ENCODE peak calls at places on chromosomes 4 and X, in ten cellular contexts. O, R, S, B, F, A, I, H, P and Y are unnamed samples.

GRCh38 chrX:71111141-71111843 is at the start of gene IL2RG:
- DNase-seq in O (peak), R (no peak), S (peak), B (no peak), F (no peak), A (no peak), I (no peak), H (no peak), P (no peak), Y (peak)

GRCh38 chrX:46959985-46960700 is 47.9 kb downstream of the JADE3 start:
- DNase-seq in O (no peak), R (no peak), S (no peak), B (no peak), F (no peak), A (no peak), I (no peak), H (no peak), P (no peak), Y (no peak)

GRCh38 chrX:95764972-95765451 is 919.6 kb upstream of the DIAPH2 start:
- DNase-seq in O (peak), R (peak), S (peak), B (no peak), F (no peak), A (peak), I (no peak), H (peak), P (peak), Y (peak)

GRCh38 chr4:37685726-37686372 is 327 bp downstream of the RELL1 start:
- DNase-seq in O (peak), R (peak), S (no peak), B (peak), F (peak), A (peak), I (no peak), H (peak), P (no peak), Y (no peak)

GRCh38 chrX:113644426-113644825 is 803.8 kb upstream of the AMOT start:
- DNase-seq in O (no peak), R (no peak), S (peak), B (no peak), F (no peak), A (peak), I (no peak), H (no peak), P (peak), Y (no peak)

GRCh38 chr4:665751-666435 is 8.2 kb downstream of the ATP5ME start:
- DNase-seq in O (no peak), R (no peak), S (no peak), B (no peak), F (no peak), A (no peak), I (peak), H (no peak), P (no peak), Y (no peak)

GRCh38 chrX:138858438-138858837 is 146.9 kb upstream of the FGF13 start:
- DNase-seq in O (no peak), R (no peak), S (peak), B (no peak), F (no peak), A (peak), I (no peak), H (no peak), P (peak), Y (no peak)

GRCh38 chr4:186132577-186133277 is 28.2 kb downstream of the FAM149A start:
- DNase-seq in O (peak), R (peak), S (peak), B (peak), F (no peak), A (peak), I (no peak), H (no peak), P (peak), Y (no peak)

GRCh38 chr4:16104520-16104919 is 20.7 kb upstream of the PROM1 start:
- DNase-seq in O (no peak), R (no peak), S (no peak), B (no peak), F (no peak), A (no peak), I (no peak), H (no peak), P (no peak), Y (no peak)

GRCh38 chr4:3340703-3341088 is 47.9 kb downstream of the RGS12 start:
- DNase-seq in O (no peak), R (no peak), S (peak), B (no peak), F (no peak), A (peak), I (peak), H (peak), P (no peak), Y (no peak)

GRCh38 chrX:107825698-107826285 is at the start of gene MID2:
- DNase-seq in O (peak), R (no peak), S (peak), B (peak), F (peak), A (peak), I (peak), H (peak), P (peak), Y (peak)

GRCh38 chrX:16357902-16358301 is 190.6 kb downstream of the MAGEB17 start:
- DNase-seq in O (no peak), R (no peak), S (no peak), B (no peak), F (no peak), A (no peak), I (no peak), H (no peak), P (no peak), Y (no peak)

GRCh38 chr4:174714393-174715211 is 114.4 kb downstream of the GLRA3 start:
- DNase-seq in O (peak), R (peak), S (peak), B (peak), F (no peak), A (peak), I (no peak), H (peak), P (peak), Y (peak)

GRCh38 chr4:110165382-110166285 is 32.8 kb downstream of the ELOVL6 start:
- DNase-seq in O (peak), R (peak), S (peak), B (no peak), F (no peak), A (peak), I (no peak), H (no peak), P (peak), Y (no peak)

GRCh38 chr4:176191974-176192373 is 3.4 kb downstream of the SPATA4 start:
- DNase-seq in O (no peak), R (no peak), S (peak), B (no peak), F (no peak), A (no peak), I (no peak), H (no peak), P (peak), Y (no peak)

GRCh38 chr4:183721207-183722081 is 62.4 kb downstream of the TRAPPC11 start:
- DNase-seq in O (peak), R (peak), S (peak), B (peak), F (peak), A (peak), I (peak), H (no peak), P (peak), Y (peak)
- TF ChIP-seq CTCF in O (peak), R (peak), S (peak), B (no peak), F (peak), A (peak), I (peak), H (no peak), P (peak), Y (peak)

GRCh38 chr4:52588097-52588496 is 71.0 kb downstream of the USP46 start:
- DNase-seq in O (no peak), R (peak), S (no peak), B (peak), F (peak), A (peak), I (no peak), H (peak), P (peak), Y (peak)
- TF ChIP-seq CTCF in O (peak), R (peak), S (peak), B (peak), F (peak), A (peak), I (peak), H (peak), P (peak), Y (peak)

GRCh38 chr4:153228512-153229145 is 24.4 kb downstream of the TRIM2 start:
- DNase-seq in O (no peak), R (no peak), S (no peak), B (no peak), F (no peak), A (no peak), I (no peak), H (no peak), P (no peak), Y (no peak)

GRCh38 chr4:153233761-153234371 is 29.6 kb downstream of the TRIM2 start:
- DNase-seq in O (no peak), R (no peak), S (peak), B (no peak), F (no peak), A (peak), I (no peak), H (no peak), P (peak), Y (no peak)

GRCh38 chr4:153234923-153235322 is 30.7 kb downstream of the TRIM2 start:
- DNase-seq in O (no peak), R (no peak), S (peak), B (no peak), F (no peak), A (peak), I (no peak), H (no peak), P (peak), Y (no peak)

GRCh38 chr4:153227501-153227900 is 23.3 kb downstream of the TRIM2 start:
- DNase-seq in O (no peak), R (no peak), S (no peak), B (no peak), F (no peak), A (no peak), I (no peak), H (no peak), P (no peak), Y (no peak)

GRCh38 chr4:153232768-153233167 is 28.5 kb downstream of the TRIM2 start:
- DNase-seq in O (no peak), R (no peak), S (no peak), B (peak), F (peak), A (no peak), I (no peak), H (peak), P (peak), Y (no peak)
- TF ChIP-seq CTCF in O (peak), R (peak), S (peak), B (no peak), F (no peak), A (peak), I (peak), H (peak), P (peak), Y (peak)

GRCh38 chr4:177546745-177547144 is 104.5 kb upstream of the AGA start:
- DNase-seq in O (no peak), R (no peak), S (peak), B (no peak), F (no peak), A (peak), I (no peak), H (no peak), P (no peak), Y (no peak)
- TF ChIP-seq CTCF in O (no peak), R (no peak), S (peak), B (no peak), F (no peak), A (peak), I (no peak), H (no peak), P (no peak), Y (no peak)

DNA sequence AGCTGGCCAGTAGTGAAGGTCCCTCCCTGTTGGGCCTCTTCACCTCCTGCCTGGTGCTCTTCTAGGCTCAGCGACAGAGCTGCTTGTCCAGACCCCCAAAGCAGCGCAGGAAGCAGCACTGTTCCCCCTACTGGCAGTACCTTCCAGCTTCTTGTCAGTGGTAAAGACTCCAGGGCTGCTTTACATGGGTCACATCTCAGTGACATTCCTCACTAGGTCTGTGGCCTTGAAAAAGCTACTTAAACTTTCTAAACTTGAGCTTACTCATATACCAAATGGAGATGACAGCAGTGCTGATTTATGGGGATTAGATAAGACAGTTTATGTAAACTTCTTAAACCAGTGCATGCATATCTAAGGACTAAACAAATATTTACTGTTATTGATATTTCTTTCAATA is 117.3 kb downstream of the FAT4 start:
- DNase-seq in O (no peak), R (peak), S (no peak), B (peak), F (no peak), A (peak), I (no peak), H (peak), P (peak), Y (no peak)
- TF ChIP-seq CTCF in O (no peak), R (peak), S (no peak), B (no peak), F (no peak), A (no peak), I (peak), H (peak), P (no peak), Y (no peak)

GRCh38 chr4:5964030-5964429 is 54.2 kb downstream of the C4orf50 start:
- DNase-seq in O (no peak), R (no peak), S (no peak), B (no peak), F (no peak), A (no peak), I (no peak), H (peak), P (no peak), Y (no peak)

GRCh38 chr4:5960197-5960880 is 57.9 kb downstream of the C4orf50 start:
- DNase-seq in O (no peak), R (no peak), S (no peak), B (no peak), F (no peak), A (no peak), I (no peak), H (no peak), P (no peak), Y (no peak)

GRCh38 chr4:5962416-5962815 is 55.8 kb downstream of the C4orf50 start:
- DNase-seq in O (no peak), R (no peak), S (no peak), B (no peak), F (no peak), A (no peak), I (no peak), H (peak), P (no peak), Y (no peak)

GRCh38 chr4:5965225-5965624 is 53.0 kb downstream of the C4orf50 start:
- DNase-seq in O (no peak), R (no peak), S (no peak), B (no peak), F (no peak), A (no peak), I (no peak), H (no peak), P (no peak), Y (no peak)

GRCh38 chr4:5963611-5964010 is 54.6 kb downstream of the C4orf50 start:
- DNase-seq in O (no peak), R (no peak), S (no peak), B (peak), F (no peak), A (no peak), I (no peak), H (peak), P (no peak), Y (no peak)
- TF ChIP-seq CTCF in O (no peak), R (no peak), S (no peak), B (no peak), F (no peak), A (no peak), I (no peak), H (peak), P (no peak), Y (no peak)

GRCh38 chrX:69137371-69137881 is 27.8 kb downstream of the PJA1 start:
- DNase-seq in O (no peak), R (peak), S (no peak), B (peak), F (no peak), A (no peak), I (no peak), H (no peak), P (peak), Y (no peak)

GRCh38 chrX:69130448-69130847 is 34.8 kb downstream of the PJA1 start:
- DNase-seq in O (no peak), R (no peak), S (no peak), B (no peak), F (no peak), A (no peak), I (no peak), H (no peak), P (no peak), Y (no peak)

GRCh38 chrX:69137911-69138310 is 27.3 kb downstream of the PJA1 start:
- DNase-seq in O (no peak), R (no peak), S (no peak), B (no peak), F (no peak), A (no peak), I (no peak), H (no peak), P (no peak), Y (no peak)

GRCh38 chrX:69136546-69137331 is 28.5 kb downstream of the PJA1 start:
- DNase-seq in O (no peak), R (no peak), S (no peak), B (peak), F (peak), A (no peak), I (no peak), H (no peak), P (no peak), Y (no peak)

DNA sequence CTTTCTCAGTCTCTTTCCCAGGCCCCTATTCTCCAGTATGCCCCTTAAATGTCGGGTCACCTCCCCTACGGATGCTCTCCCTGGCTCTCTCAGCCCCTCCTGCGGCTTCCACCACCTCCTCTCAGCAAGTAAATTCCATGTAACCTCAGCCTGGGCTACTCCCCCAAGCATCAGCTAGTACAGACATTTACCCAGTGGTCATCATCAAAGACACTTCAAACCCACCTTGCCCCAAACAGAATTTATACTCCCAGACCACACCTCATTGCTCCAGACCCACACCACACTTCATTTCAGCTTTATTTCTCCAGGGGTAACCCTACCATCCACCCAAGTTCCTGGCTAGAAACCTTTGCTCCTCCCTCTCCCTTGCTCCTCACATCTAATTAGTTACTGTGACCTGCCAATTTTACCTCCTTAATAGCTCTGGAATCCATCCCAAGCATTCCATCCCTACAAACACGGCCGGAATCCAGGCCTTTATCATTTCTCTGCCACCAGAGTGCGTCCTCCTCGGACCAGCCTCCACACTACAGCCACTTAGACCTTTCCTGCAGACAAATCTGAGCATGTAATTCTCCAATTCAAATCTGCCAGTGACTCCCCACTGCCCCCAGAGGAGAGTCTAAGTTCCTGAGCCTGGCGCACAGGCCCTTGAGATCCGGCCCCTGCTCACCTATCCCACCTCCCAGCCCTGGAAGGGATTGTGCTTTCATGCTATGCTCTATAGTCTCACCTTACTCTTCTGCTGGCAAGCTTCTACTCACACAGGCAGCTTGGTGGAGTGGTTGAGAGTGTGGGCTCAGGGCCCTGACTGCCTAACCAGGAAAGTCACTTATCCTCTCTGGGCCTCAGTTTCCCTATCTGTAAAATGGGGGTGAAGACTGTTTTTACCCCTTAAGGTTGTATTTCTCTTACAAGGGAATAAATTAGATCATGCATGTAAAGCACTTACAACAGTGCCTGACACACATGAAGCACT is 31.4 kb downstream of the PJA1 start:
- DNase-seq in O (no peak), R (peak), S (peak), B (peak), F (no peak), A (peak), I (no peak), H (peak), P (peak), Y (no peak)
- TF ChIP-seq CTCF in O (no peak), R (peak), S (peak), B (no peak), F (no peak), A (peak), I (peak), H (peak), P (peak), Y (no peak)

GRCh38 chrX:155216179-155216939 is at the start of gene VBP1:
- DNase-seq in O (peak), R (peak), S (peak), B (peak), F (peak), A (peak), I (peak), H (peak), P (peak), Y (peak)
- TF ChIP-seq CTCF in O (peak), R (peak), S (peak), B (no peak), F (peak), A (peak), I (peak), H (peak), P (peak), Y (peak)

DNA sequence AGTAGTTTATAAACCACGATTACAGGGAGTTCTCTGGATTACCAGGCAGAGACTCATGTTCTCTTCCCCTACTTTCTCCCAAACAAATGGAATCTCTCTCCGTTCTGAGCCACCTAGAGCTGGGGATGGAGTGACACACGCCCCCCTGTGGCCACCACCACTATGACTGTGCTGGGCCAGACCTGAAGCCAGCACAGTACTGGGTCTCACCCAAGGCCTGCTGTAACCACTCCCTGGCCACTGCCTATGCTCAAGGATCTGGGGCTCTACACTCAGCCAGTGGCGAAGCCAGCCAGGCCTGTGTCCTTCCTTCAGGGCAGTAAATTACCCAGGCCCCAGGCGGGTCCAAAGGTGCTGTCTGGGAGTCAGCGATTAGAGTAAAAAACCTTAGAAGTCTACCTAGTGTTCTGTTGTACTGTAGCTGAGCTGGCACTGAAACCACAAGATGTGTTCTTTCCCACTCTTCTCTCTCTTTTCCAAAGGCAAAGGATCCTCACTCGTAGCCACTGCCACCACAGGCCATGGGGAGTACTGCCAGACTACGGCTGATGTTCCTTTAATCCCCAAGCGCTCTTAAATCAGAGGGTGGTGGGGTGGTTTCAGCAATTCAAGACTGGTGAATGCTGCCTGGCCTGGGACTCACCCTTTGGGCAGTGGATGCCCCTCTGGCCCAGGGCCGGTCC is 412.2 kb upstream of the ARX start:
- DNase-seq in O (no peak), R (no peak), S (no peak), B (peak), F (no peak), A (no peak), I (no peak), H (peak), P (no peak), Y (no peak)
- TF ChIP-seq CTCF in O (no peak), R (no peak), S (no peak), B (peak), F (no peak), A (no peak), I (no peak), H (peak), P (no peak), Y (peak)